ENCODE peak calls at places on chromosomes 4 and X, in five cellular contexts. X is SK-N-DZ, M is non-pigmented ciliary epithelial cell, E is testis, I is SJCRH30. Z is an unnamed sample.

GRCh38 chr4:5322321-5322720 is 271.0 kb downstream of the STK32B start:
- DNase-seq in I (no peak), M (no peak), E (no peak), X (no peak), Z (no peak)

GRCh38 chr4:164442167-164442566 is 311.8 kb upstream of the SMIM31 start:
- DNase-seq in E (no peak), X (no peak), I (no peak), M (no peak), Z (peak)

GRCh38 chrX:87900320-87900908 is 382.8 kb downstream of the KLHL4 start:
- DNase-seq in E (no peak), X (no peak), M (no peak), I (peak), Z (peak)

GRCh38 chr4:173235050-173235449 is 66.4 kb downstream of the GALNT7 start:
- DNase-seq in I (no peak), M (no peak), E (no peak), X (peak), Z (no peak)

GRCh38 chr4:83639849-83640493 is 104.1 kb downstream of the GPAT3 start:
- DNase-seq in E (peak), M (peak), X (peak), I (peak), Z (peak)

GRCh38 chrX:16603822-16604221 is 46.1 kb upstream of the S100G start:
- DNase-seq in X (no peak), M (no peak), I (no peak), E (no peak), Z (no peak)

GRCh38 chrX:123173833-123174232 is 10.2 kb upstream of the GRIA3 start:
- DNase-seq in I (peak), X (no peak), E (no peak), M (no peak), Z (peak)

GRCh38 chr4:127623755-127624087 is 9.0 kb upstream of the INTU start:
- DNase-seq in M (no peak), X (no peak), E (peak), I (no peak), Z (no peak)

GRCh38 chr4:79087091-79087490 is 147.9 kb upstream of the PAQR3 start:
- DNase-seq in M (no peak), X (no peak), I (no peak), E (peak), Z (no peak)

GRCh38 chrX:111164728-111165127 is 68.7 kb downstream of the PAK3 start:
- DNase-seq in I (peak), M (no peak), X (no peak), E (peak), Z (peak)

GRCh38 chrX:39896951-39897740 is 200.6 kb downstream of the BCOR start:
- DNase-seq in I (peak), E (peak), M (peak), X (peak), Z (peak)

GRCh38 chr4:183658362-183659028 is 490 bp downstream of the RWDD4 start:
- DNase-seq in X (peak), E (peak), I (peak), M (no peak), Z (no peak)

GRCh38 chr4:6721121-6721520 is 5.1 kb downstream of the BLOC1S4 start:
- DNase-seq in I (no peak), E (no peak), M (no peak), X (no peak), Z (no peak)

GRCh38 chrX:39821011-39821708 is 276.6 kb downstream of the BCOR start:
- DNase-seq in I (no peak), E (peak), X (peak), M (no peak), Z (no peak)

GRCh38 chr4:130071746-130072145 is 975.8 kb downstream of the C4orf33 start:
- DNase-seq in M (no peak), X (no peak), I (peak), E (no peak), Z (peak)

GRCh38 chr4:111400736-111401135 is 744.5 kb upstream of the FAM241A start:
- DNase-seq in E (peak), I (peak), X (no peak), M (peak), Z (peak)

GRCh38 chrX:52870041-52870440 is 2.2 kb upstream of the XAGE3 start:
- DNase-seq in E (no peak), I (no peak), X (no peak), M (no peak), Z (no peak)

GRCh38 chr4:52640808-52641595 is 18.1 kb downstream of the USP46 start:
- DNase-seq in M (no peak), E (peak), I (no peak), X (no peak), Z (peak)

GRCh38 chr4:15779789-15780188 is 1.7 kb downstream of the CD38 start:
- DNase-seq in X (no peak), E (no peak), M (no peak), I (no peak), Z (no peak)

GRCh38 chr4:36094995-36095394 is 149.3 kb downstream of the ARAP2 start:
- DNase-seq in I (no peak), M (no peak), X (no peak), E (no peak), Z (no peak)

GRCh38 chrX:39577976-39578962 is 519.5 kb downstream of the BCOR start:
- DNase-seq in M (no peak), X (no peak), E (no peak), I (peak), Z (peak)

GRCh38 chrX:40154229-40154852 is 56.6 kb upstream of the BCOR start:
- DNase-seq in X (peak), M (no peak), E (no peak), I (peak), Z (no peak)

GRCh38 chrX:133248177-133248576 is 30.0 kb upstream of the TFDP3 start:
- DNase-seq in X (no peak), M (no peak), I (no peak), E (no peak), Z (no peak)

GRCh38 chrX:118254611-118255010 is 91.3 kb upstream of the WDR44 start:
- DNase-seq in E (peak), M (no peak), I (peak), X (peak), Z (peak)

Z was measured in H4.